ENCODE peak calls at places on chromosomes 3 and 15, in six cellular contexts. F is MM.1S, N is Panc1, E is BJ, A is suprapubic skin, D is body of pancreas. O is an unnamed sample.

GRCh38 chr3:35537265-35537664 is 102.1 kb upstream of the ARPP21 start:
- DNase-seq in F (no peak), N (no peak), E (no peak), A (no peak), D (peak), O (no peak)

GRCh38 chr15:30877070-30877469 is 26.6 kb upstream of the FAN1 start:
- DNase-seq in F (no peak), N (no peak), E (no peak), A (no peak), D (no peak), O (no peak)

GRCh38 chr3:46168583-46168982 is 39.5 kb downstream of the CCR1 start:
- DNase-seq in F (no peak), N (no peak), E (no peak), A (no peak), D (no peak), O (no peak)

GRCh38 chr3:43036621-43037331 is 57.7 kb downstream of the GASK1A start:
- DNase-seq in F (no peak), N (no peak), E (no peak), A (no peak), D (no peak), O (no peak)

GRCh38 chr3:113266738-113267137 is 55.4 kb downstream of the BOC start:
- DNase-seq in F (no peak), N (no peak), E (no peak), A (no peak), D (no peak), O (no peak)

GRCh38 chr3:141229132-141229531 is 2.5 kb upstream of the PXYLP1 start:
- DNase-seq in F (peak), N (no peak), E (no peak), A (no peak), D (peak), O (no peak)

GRCh38 chr3:197499427-197499826 is 56.3 kb downstream of the BDH1 start:
- DNase-seq in F (no peak), N (no peak), E (no peak), A (no peak), D (no peak), O (no peak)

GRCh38 chr3:29488922-29489321 is 208.1 kb downstream of the RBMS3 start:
- DNase-seq in F (no peak), N (no peak), E (no peak), A (no peak), D (no peak), O (no peak)

GRCh38 chr3:13254028-13254951 is 165.8 kb downstream of the NUP210 start:
- DNase-seq in F (no peak), N (no peak), E (no peak), A (no peak), D (no peak), O (no peak)

GRCh38 chr3:149247025-149247710 is 25.5 kb upstream of the CP start:
- DNase-seq in F (no peak), N (no peak), E (peak), A (no peak), D (no peak), O (no peak)

DNA sequence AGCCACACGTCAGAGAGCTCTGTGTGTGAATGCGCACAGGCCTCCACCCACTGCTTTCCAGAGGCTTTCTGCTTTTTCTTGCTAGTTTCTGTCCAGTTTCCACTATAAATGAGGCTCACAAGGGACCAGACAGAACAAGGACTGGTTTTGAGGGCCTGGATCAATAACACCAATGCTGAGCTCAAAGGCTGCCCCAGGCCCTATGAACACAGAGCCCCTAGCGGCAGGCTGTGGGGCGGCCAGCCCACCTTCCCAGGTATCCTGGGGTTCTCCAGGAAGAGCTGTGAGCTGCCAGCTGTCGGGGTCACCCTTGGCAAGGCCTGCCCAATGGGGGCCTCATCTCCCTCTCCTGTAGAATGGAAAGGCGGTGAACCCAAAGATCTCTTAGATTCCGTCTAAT is 2.2 kb upstream of the ITIH3 start:
- DNase-seq in F (no peak), N (no peak), E (no peak), A (no peak), D (no peak), O (no peak)
- TF ChIP-seq CTCF in F (no peak), N (no peak), E (no peak), A (no peak), D (no peak), O (no peak)

GRCh38 chr15:60004846-60005351 is 788 bp downstream of the FOXB1 start:
- DNase-seq in F (no peak), N (no peak), E (no peak), A (no peak), D (no peak), O (no peak)
- TF ChIP-seq CTCF in F (no peak), N (no peak), E (no peak), A (no peak), D (no peak), O (no peak)

DNA sequence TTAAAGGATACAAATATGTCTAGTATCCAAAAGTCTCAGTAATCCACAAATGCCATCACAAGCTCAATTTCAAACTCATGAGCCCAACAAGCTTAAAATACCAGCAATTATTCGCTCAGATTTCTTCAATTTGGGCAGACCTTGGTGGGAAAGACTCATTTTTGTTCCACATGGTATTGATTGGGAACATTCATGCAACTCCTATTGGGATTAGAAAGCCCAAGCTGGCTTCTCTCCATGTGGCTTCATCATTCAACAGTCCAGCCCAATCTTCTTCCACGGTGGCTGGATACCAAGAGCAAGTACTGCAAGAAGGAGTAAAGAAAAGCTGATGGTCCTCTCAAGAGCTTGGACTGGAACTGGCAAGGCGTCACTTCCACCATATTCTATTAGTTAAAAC is 66.3 kb downstream of the STRIT1 start:
- DNase-seq in F (no peak), N (no peak), E (no peak), A (no peak), D (no peak), O (peak)
- TF ChIP-seq CTCF in F (no peak), N (no peak), E (no peak), A (no peak), D (no peak), O (no peak)

GRCh38 chr3:10304905-10305304 is 12.2 kb upstream of the GHRL start:
- DNase-seq in F (no peak), N (no peak), E (no peak), A (no peak), D (no peak), O (no peak)

GRCh38 chr3:10303785-10304184 is 11.0 kb upstream of the GHRL start:
- DNase-seq in F (no peak), N (no peak), E (no peak), A (no peak), D (no peak), O (no peak)

GRCh38 chr3:10308678-10309077 is 12.2 kb downstream of the SEC13 start:
- DNase-seq in F (no peak), N (no peak), E (no peak), A (no peak), D (no peak), O (no peak)

GRCh38 chr3:10305331-10305902 is 12.7 kb upstream of the GHRL start:
- DNase-seq in F (no peak), N (no peak), E (no peak), A (no peak), D (no peak), O (no peak)

DNA sequence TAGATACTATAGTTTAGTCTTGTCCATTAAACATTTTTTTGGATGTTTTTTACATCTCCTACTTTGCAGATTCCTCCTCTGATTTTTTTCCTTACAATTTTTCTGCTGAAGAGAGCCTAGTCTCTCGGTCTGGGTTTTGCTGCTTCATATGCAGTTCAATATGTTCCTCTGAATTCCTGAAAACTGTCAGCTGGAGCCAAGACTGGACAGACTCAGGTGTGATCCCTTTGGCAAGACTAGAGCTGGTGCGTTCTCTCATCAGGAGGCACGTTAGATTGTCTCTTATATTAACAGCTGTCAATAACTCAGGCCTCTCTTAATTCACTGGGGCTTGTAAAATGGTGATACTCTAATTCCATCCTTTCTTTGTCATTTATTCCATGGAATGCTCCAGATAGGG is 13.4 kb upstream of the GHRL start:
- DNase-seq in F (no peak), N (no peak), E (no peak), A (no peak), D (no peak), O (no peak)
- TF ChIP-seq CTCF in F (no peak), N (no peak), E (no peak), A (no peak), D (no peak), O (no peak)

GRCh38 chr3:17686613-17687012 is 55.8 kb downstream of the TBC1D5 start:
- DNase-seq in F (peak), N (no peak), E (no peak), A (no peak), D (no peak), O (no peak)
- TF ChIP-seq CTCF in F (peak), N (peak), E (no peak), A (no peak), D (no peak), O (no peak)

GRCh38 chr3:49007068-49007770 is at the start of gene WDR6:
- DNase-seq in F (peak), N (peak), E (peak), A (peak), D (peak), O (peak)
- TF ChIP-seq CTCF in F (peak), N (no peak), E (peak), A (peak), D (no peak), O (peak)

GRCh38 chr3:14392231-14392630 is 10.2 kb upstream of the SLC6A6 start:
- DNase-seq in F (no peak), N (no peak), E (no peak), A (no peak), D (no peak), O (no peak)
- TF ChIP-seq CTCF in F (no peak), N (no peak), E (no peak), A (no peak), D (no peak), O (no peak)

GRCh38 chr15:35827156-35827555 is 281.2 kb upstream of the DPH6 start:
- DNase-seq in F (no peak), N (no peak), E (no peak), A (no peak), D (no peak), O (no peak)
- TF ChIP-seq CTCF in F (no peak), N (no peak), E (no peak), A (no peak), D (no peak), O (no peak)

O was measured in lower leg skin.